ENCODE peak calls at places on chromosomes 13 and 19, in six cellular contexts. V is GM20000; L is H54; Z is fibroblast of pulmonary artery; B is activated T-cell treated with anti-CD3 and anti-CD28 coated beads, Interleukin-2, amount 50 U/mL, for 24 hours; O is GM03348. F is an unnamed sample.

GRCh38 chr13:79660361-79660760 is 179.4 kb downstream of the NDFIP2 start:
- DNase-seq in V (peak), L (no peak), Z (no peak), B (no peak), O (no peak), F (no peak)

GRCh38 chr19:17448190-17448967 is at the start of gene TMEM221:
- DNase-seq in V (peak), L (no peak), Z (peak), B (peak), O (peak), F (no peak)

GRCh38 chr13:105491345-105491744 is 1044.1 kb downstream of the EFNB2 start:
- DNase-seq in V (no peak), L (no peak), Z (no peak), B (no peak), O (no peak), F (no peak)

GRCh38 chr13:35548790-35549189 is 72.3 kb upstream of the MAB21L1 start:
- DNase-seq in V (no peak), L (no peak), Z (no peak), B (no peak), O (no peak), F (no peak)

GRCh38 chr13:73368608-73369007 is 309.8 kb downstream of the KLF5 start:
- DNase-seq in V (no peak), L (no peak), Z (no peak), B (no peak), O (no peak), F (no peak)

GRCh38 chr19:50224986-50225747 is 21.7 kb downstream of the MYH14 start:
- DNase-seq in V (no peak), L (no peak), Z (no peak), B (no peak), O (no peak), F (no peak)

GRCh38 chr19:41323430-41324125 is 13.6 kb downstream of the CCDC97 start:
- DNase-seq in V (no peak), L (peak), Z (peak), B (no peak), O (peak), F (peak)

GRCh38 chr13:94712287-94712811 is at the start of gene SOX21:
- DNase-seq in V (peak), L (no peak), Z (no peak), B (peak), O (no peak), F (no peak)

GRCh38 chr19:35208121-35208520 is 20.4 kb downstream of the FAM187B start:
- DNase-seq in V (no peak), L (no peak), Z (no peak), B (peak), O (no peak), F (no peak)

GRCh38 chr19:13588953-13589833 is 82.9 kb upstream of the CACNA1A start:
- DNase-seq in V (peak), L (peak), Z (peak), B (peak), O (peak), F (peak)

GRCh38 chr19:18128805-18129204 is 24.2 kb upstream of the PIK3R2 start:
- DNase-seq in V (no peak), L (no peak), Z (no peak), B (no peak), O (no peak), F (no peak)

GRCh38 chr19:19741184-19741583 is 8.3 kb upstream of the ZNF14 start:
- DNase-seq in V (no peak), L (no peak), Z (no peak), B (no peak), O (no peak), F (no peak)

GRCh38 chr13:109243311-109243951 is 543.0 kb downstream of the IRS2 start:
- DNase-seq in V (no peak), L (peak), Z (peak), B (no peak), O (peak), F (peak)

GRCh38 chr19:49807174-49807830 is 5.8 kb downstream of the FUZ start:
- DNase-seq in V (no peak), L (no peak), Z (no peak), B (no peak), O (no peak), F (no peak)

GRCh38 chr19:12828494-12828893 is 5.9 kb downstream of the RTBDN start:
- DNase-seq in V (peak), L (no peak), Z (peak), B (peak), O (no peak), F (no peak)

GRCh38 chr19:30566681-30567420 is 194.7 kb downstream of the ZNF536 start:
- DNase-seq in V (no peak), L (no peak), Z (no peak), B (no peak), O (no peak), F (no peak)

GRCh38 chr19:28940751-28941500 is 272.0 kb downstream of the UQCRFS1 start:
- DNase-seq in V (no peak), L (peak), Z (peak), B (no peak), O (peak), F (no peak)

GRCh38 chr13:59391696-59392095 is 772.0 kb downstream of the DIAPH3 start:
- DNase-seq in V (peak), L (peak), Z (peak), B (no peak), O (peak), F (peak)

GRCh38 chr13:25575562-25575961 is 203.8 kb downstream of the ATP8A2 start:
- DNase-seq in V (no peak), L (no peak), Z (no peak), B (no peak), O (no peak), F (no peak)

GRCh38 chr19:16199275-16199932 is 1.7 kb downstream of the AP1M1 start:
- DNase-seq in V (no peak), L (no peak), Z (no peak), B (peak), O (no peak), F (no peak)

GRCh38 chr19:1904385-1905070 is 671 bp upstream of the ADAT3 start:
- DNase-seq in V (peak), L (no peak), Z (no peak), B (no peak), O (no peak), F (no peak)

GRCh38 chr13:21015284-21015683 is 46.1 kb downstream of the LATS2 start:
- DNase-seq in V (no peak), L (no peak), Z (no peak), B (no peak), O (no peak), F (no peak)

GRCh38 chr13:99809931-99810330 is 161.6 kb downstream of the ZIC5 start:
- DNase-seq in V (no peak), L (no peak), Z (no peak), B (no peak), O (no peak), F (peak)

GRCh38 chr19:50416815-50417137 is 2.0 kb upstream of the SPIB start:
- DNase-seq in V (no peak), L (no peak), Z (no peak), B (no peak), O (no peak), F (no peak)

GRCh38 chr19:15400521-15401396 is 18.0 kb downstream of the AKAP8L start:
- DNase-seq in V (no peak), L (no peak), Z (no peak), B (no peak), O (no peak), F (no peak)

GRCh38 chr19:40147693-40148347 is 43.4 kb upstream of the MAP3K10 start:
- DNase-seq in V (no peak), L (peak), Z (peak), B (no peak), O (peak), F (no peak)

GRCh38 chr19:54173951-54174817 is 1.2 kb upstream of the TMC4 start:
- DNase-seq in V (no peak), L (no peak), Z (no peak), B (no peak), O (no peak), F (no peak)

GRCh38 chr13:30212256-30212655 is 95.1 kb downstream of the KATNAL1 start:
- DNase-seq in V (no peak), L (no peak), Z (no peak), B (no peak), O (no peak), F (no peak)

GRCh38 chr19:15464394-15465385 is at the start of gene RASAL3:
- DNase-seq in V (peak), L (no peak), Z (peak), B (peak), O (no peak), F (no peak)

GRCh38 chr13:66803759-66804456 is 426.2 kb downstream of the PCDH9 start:
- DNase-seq in V (no peak), L (no peak), Z (no peak), B (no peak), O (no peak), F (no peak)

GRCh38 chr19:6719992-6720368 is 470 bp downstream of the C3 start:
- DNase-seq in V (no peak), L (no peak), Z (no peak), B (no peak), O (no peak), F (no peak)

GRCh38 chr19:31253816-31254551 is 95.3 kb downstream of the TSHZ3 start:
- DNase-seq in V (no peak), L (no peak), Z (peak), B (no peak), O (peak), F (no peak)